ENCODE peak calls at places on chromosome 13, in ten cellular contexts. I, S, J, O, U, T, C, P, H and N are unnamed samples.

GRCh38 chr13:35225159-35225558 is 251.3 kb downstream of the MAB21L1 start:
- DNase-seq in I (no peak), S (no peak), J (no peak), O (no peak), U (no peak), T (no peak), C (no peak), P (no peak), H (no peak), N (no peak)

GRCh38 chr13:40993119-40993518 is 26.0 kb downstream of the ELF1 start:
- DNase-seq in I (no peak), S (no peak), J (no peak), O (no peak), U (peak; percentile 62), T (no peak), C (no peak), P (peak; percentile 92), H (no peak), N (no peak)

GRCh38 chr13:54643863-54644262 is 1615.2 kb downstream of the OLFM4 start:
- DNase-seq in I (no peak), S (no peak), J (no peak), O (no peak), U (no peak), T (no peak), C (no peak), P (no peak), H (no peak), N (no peak)

GRCh38 chr13:77859450-77859849 is 59.2 kb downstream of the EDNRB start:
- DNase-seq in I (no peak), S (no peak), J (no peak), O (no peak), U (no peak), T (no peak), C (no peak), P (no peak), H (no peak), N (no peak)

GRCh38 chr13:34465423-34465922 is 476.6 kb upstream of the NBEA start:
- DNase-seq in I (no peak), S (no peak), J (no peak), O (no peak), U (no peak), T (no peak), C (no peak), P (peak; percentile 11), H (no peak), N (no peak)

GRCh38 chr13:25329706-25330105 is 28.3 kb downstream of the NUP58 start:
- DNase-seq in I (no peak), S (no peak), J (no peak), O (no peak), U (no peak), T (no peak), C (no peak), P (no peak), H (no peak), N (no peak)

GRCh38 chr13:47250141-47250540 is 353.3 kb upstream of the HTR2A start:
- DNase-seq in I (no peak), S (no peak), J (no peak), O (peak; percentile 20), U (no peak), T (no peak), C (no peak), P (no peak), H (no peak), N (no peak)

GRCh38 chr13:59345316-59345715 is 818.4 kb downstream of the DIAPH3 start:
- DNase-seq in I (no peak), S (no peak), J (no peak), O (no peak), U (no peak), T (no peak), C (no peak), P (peak; percentile 22), H (no peak), N (no peak)

GRCh38 chr13:47545206-47545605 is 455.9 kb downstream of the SUCLA2 start:
- DNase-seq in I (no peak), S (no peak), J (no peak), O (no peak), U (no peak), T (no peak), C (no peak), P (no peak), H (no peak), N (no peak)

GRCh38 chr13:99388334-99388923 is 81.2 kb upstream of the GPR183 start:
- DNase-seq in I (no peak), S (no peak), J (no peak), O (no peak), U (no peak), T (no peak), C (no peak), P (no peak), H (no peak), N (no peak)

GRCh38 chr13:28623782-28624706 is 34.9 kb upstream of the POMP start:
- DNase-seq in I (no peak), S (no peak), J (no peak), O (no peak), U (no peak), T (no peak), C (no peak), P (no peak), H (no peak), N (no peak)

GRCh38 chr13:36998624-36999041 is 507 bp downstream of the ALG5 start:
- DNase-seq in I (peak; percentile 6), S (no peak), J (no peak), O (peak; percentile 26), U (no peak), T (peak; percentile 8), C (no peak), P (peak; percentile 43), H (peak; percentile 14), N (peak; percentile 7)

GRCh38 chr13:112443191-112444000 is 67.2 kb downstream of the SPACA7 start:
- DNase-seq in I (no peak), S (no peak), J (no peak), O (no peak), U (no peak), T (no peak), C (no peak), P (peak; percentile 59), H (no peak), N (no peak)

GRCh38 chr13:99577934-99578917 is 77.0 kb downstream of the TM9SF2 start:
- DNase-seq in I (no peak), S (no peak), J (no peak), O (no peak), U (no peak), T (no peak), C (no peak), P (no peak), H (no peak), N (no peak)

GRCh38 chr13:90968510-90968909 is 379.0 kb upstream of the MIR17HG start:
- DNase-seq in I (no peak), S (no peak), J (no peak), O (no peak), U (peak; percentile 2), T (no peak), C (peak; percentile 30), P (peak; percentile 5), H (no peak), N (no peak)

GRCh38 chr13:66528903-66529576 is 701.1 kb downstream of the PCDH9 start:
- DNase-seq in I (no peak), S (no peak), J (no peak), O (no peak), U (peak; percentile 74), T (no peak), C (no peak), P (peak; percentile 13), H (no peak), N (no peak)

GRCh38 chr13:76425930-76426329 is 460.3 kb downstream of the KCTD12 start:
- DNase-seq in I (no peak), S (no peak), J (no peak), O (peak; percentile 14), U (no peak), T (no peak), C (no peak), P (no peak), H (no peak), N (no peak)

GRCh38 chr13:24684600-24684998 is 4.4 kb downstream of the ATP12A start:
- DNase-seq in I (peak; percentile 27), S (peak; percentile 10), J (no peak), O (no peak), U (no peak), T (no peak), C (no peak), P (no peak), H (peak; percentile 15), N (peak; percentile 25)